ENCODE peak calls at places on chromosome 13, in four cellular contexts. O, J, S and E are unnamed samples.

GRCh38 chr13:72204291-72204690 is 337.3 kb upstream of the DACH1 start:
- DNase-seq in O (no peak), J (no peak), S (no peak), E (no peak)

GRCh38 chr13:61685683-61686013 is 270.0 kb upstream of the PCDH20 start:
- DNase-seq in O (no peak), J (no peak), S (no peak), E (no peak)

GRCh38 chr13:21150013-21150412 is 26.3 kb downstream of the SKA3 start:
- DNase-seq in O (no peak), J (no peak), S (no peak), E (no peak)

GRCh38 chr13:87975035-87975434 is 303.9 kb downstream of the SLITRK5 start:
- DNase-seq in O (no peak), J (no peak), S (no peak), E (no peak)

GRCh38 chr13:37306778-37307544 is 201.5 kb upstream of the CSNK1A1L start:
- DNase-seq in O (no peak), J (no peak), S (no peak), E (no peak)

GRCh38 chr13:96662036-96662435 is 332.2 kb downstream of the OXGR1 start:
- DNase-seq in O (no peak), J (no peak), S (no peak), E (no peak)

GRCh38 chr13:79393564-79394249 is 12.3 kb downstream of the RBM26 start:
- DNase-seq in O (no peak), J (no peak), S (no peak), E (no peak)

GRCh38 chr13:109939105-109939504 is 152.7 kb upstream of the IRS2 start:
- DNase-seq in O (no peak), J (no peak), S (no peak), E (no peak)

GRCh38 chr13:42477588-42478190 is 96.3 kb upstream of the TNFSF11 start:
- DNase-seq in O (no peak), J (no peak), S (peak; percentile 38), E (no peak)

GRCh38 chr13:75725784-75726183 is 89.7 kb downstream of the LMO7 start:
- DNase-seq in O (no peak), J (no peak), S (no peak), E (no peak)

GRCh38 chr13:24618219-24618955 is 61.8 kb upstream of the ATP12A start:
- DNase-seq in O (no peak), J (no peak), S (no peak), E (no peak)

GRCh38 chr13:75656590-75656989 is 20.5 kb downstream of the LMO7 start:
- DNase-seq in O (no peak), J (no peak), S (no peak), E (no peak)

GRCh38 chr13:114099918-114100445 is 32.4 kb downstream of the RASA3 start:
- DNase-seq in O (peak; percentile 11), J (peak; percentile 26), S (peak; percentile 45), E (peak; percentile 27)

GRCh38 chr13:33017410-33017929 is 1.2 kb downstream of the KL start:
- DNase-seq in O (peak; percentile 49), J (peak; percentile 40), S (no peak), E (peak; percentile 41)

DNA sequence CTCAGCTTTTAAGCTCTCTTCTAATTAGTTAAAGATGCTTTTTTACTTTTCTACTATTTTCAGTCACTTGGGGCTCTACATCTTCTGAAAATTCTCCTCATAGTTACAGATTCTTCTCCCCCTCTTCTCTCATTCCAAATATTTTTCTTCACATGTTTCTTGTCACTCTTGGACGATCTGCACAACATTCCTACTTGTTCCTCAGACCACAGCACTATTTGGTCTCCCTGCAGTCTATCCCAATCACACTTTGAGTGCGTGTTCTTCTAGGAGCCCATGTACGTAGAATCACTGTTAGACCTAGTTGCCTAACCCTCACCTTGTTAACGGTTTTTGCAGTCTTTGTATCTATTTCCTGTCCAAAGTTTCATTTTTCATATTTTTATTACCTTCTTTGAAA is 222.5 kb upstream of the SPRY2 start:
- DNase-seq in O (no peak), J (no peak), S (no peak), E (no peak)
- H3K27ac ChIP-seq in O (no peak overlapping the region), J (no peak overlapping the region), S (no peak overlapping the region), E (no peak overlapping the region)

DNA sequence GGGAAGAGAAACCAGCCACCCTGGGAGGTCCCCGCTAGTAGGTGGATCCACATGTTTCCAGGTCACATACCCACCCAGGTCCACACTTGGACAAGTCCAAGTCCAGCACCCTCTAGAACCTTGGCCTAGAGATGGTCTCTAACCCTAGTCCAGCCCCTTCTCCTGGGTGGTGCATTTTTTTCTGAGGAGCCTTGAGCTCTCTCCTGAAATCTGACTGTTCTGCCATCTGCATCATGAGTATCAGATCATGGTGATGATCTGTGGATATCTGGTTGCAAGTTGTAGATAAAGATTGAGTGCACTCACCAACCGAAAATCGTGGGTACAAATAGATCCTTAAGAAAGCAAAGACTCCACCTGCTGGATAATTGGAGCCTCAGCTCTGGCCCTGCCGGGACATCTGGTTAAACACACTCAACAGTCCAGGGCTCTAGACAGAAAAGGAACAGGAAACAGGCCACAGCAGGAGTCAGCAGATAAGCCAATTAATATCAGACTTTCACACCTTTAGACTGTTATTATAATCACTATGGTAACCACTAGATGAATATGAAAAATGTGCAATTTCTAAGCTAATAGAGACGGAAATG is 41.1 kb downstream of the GPR12 start:
- DNase-seq in O (no peak), J (no peak), S (no peak), E (no peak)
- TF ChIP-seq CTCF in O (no peak), J (no peak), S (no peak), E (no peak)

DNA sequence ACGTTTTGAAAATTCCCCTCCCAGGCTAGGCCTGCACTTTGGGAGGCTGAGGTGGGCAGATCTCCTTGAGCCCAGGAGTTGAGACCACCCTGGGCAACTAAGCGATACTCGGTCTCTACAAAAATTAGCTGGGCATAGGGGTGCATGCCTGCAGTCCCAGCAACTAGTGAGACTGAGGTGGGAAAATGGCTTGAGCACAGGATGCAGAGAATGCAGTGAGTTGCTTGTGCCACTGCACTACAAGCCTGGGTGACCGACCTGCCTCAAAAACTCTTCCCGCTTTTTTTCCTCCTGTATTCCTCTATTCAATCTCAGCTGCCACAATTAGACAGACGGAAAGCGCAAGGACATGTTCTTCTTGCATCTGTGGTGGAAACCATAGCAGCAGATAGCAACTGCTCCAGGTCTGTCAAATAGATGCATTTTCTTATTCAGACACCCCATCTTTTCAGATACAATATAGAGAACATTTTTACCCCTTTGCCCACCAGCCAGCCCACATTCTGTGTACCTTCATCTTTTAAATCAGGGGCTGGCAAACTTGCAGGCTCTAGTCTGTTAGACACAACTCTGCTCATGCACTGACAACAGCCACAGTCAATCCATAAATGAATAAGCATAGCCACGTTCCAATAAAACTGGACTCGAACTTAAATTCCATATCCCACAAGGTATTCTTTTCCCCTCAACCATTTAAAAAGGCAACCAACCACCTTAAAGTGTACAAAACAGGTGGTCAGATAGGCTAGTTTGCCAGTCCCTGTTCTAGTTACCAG is 4.8 kb downstream of the TPT1 start:
- DNase-seq in O (no peak), J (no peak), S (no peak), E (no peak)
- TF ChIP-seq POLR2A in O (no peak), J (no peak), S (no peak), E (no peak)

DNA sequence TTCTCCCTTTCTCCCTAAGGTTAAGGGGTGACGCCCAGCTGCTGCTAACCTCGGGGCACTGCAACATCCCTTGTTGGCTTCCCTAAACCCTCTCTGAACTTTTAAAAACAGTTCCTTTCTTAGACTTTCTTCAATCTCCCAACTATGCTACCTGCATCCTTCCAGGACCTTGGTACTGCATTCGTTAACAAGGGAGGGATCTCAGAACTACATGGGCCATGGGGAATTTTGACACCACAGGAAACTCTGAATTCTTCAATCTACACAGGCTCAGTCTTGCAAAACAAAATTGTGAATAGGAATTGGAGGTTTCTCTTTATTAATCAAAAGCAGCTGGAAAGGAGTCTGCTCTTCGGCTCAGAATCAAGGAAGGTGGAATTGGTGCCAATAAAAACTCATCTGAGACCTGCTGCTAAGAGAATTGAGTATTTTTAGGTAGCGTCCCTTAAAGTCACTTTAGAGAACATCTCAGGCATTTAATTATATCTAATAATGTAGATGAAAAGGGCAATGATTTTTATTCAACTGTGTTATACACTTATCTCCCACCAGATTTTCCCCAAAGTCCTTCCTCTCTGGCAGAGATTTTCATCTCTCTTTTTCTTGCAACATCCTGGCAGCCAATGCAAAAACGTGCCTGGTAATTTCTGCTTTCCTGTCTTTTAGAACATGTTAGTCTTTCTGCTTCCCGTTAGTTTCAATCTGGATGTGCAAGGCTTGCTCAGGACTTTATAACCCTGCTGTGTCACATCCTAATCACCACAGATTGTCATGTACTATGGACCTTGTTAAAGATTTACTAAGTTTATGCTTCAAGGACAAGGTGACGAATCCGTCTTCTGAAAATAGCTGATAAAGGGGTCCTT is 69.1 kb upstream of the SLC15A1 start:
- DNase-seq in O (no peak), J (no peak), S (peak; percentile 33), E (peak; percentile 46)
- H3K27ac ChIP-seq in O (peak overlapping the region; percentile 61), J (peak overlapping the region; percentile 69), S (peak overlapping the region; percentile 68), E (peak overlapping the region; percentile 23)

GRCh38 chr13:30429235-30429634 is 6.9 kb downstream of the UBE2L5 start:
- DNase-seq in O (no peak), J (no peak), S (no peak), E (no peak)

GRCh38 chr13:30431269-30431950 is 9.1 kb downstream of the UBE2L5 start:
- DNase-seq in O (no peak), J (peak; percentile 18), S (no peak), E (no peak)

GRCh38 chr13:30429721-30430694 is 7.7 kb downstream of the UBE2L5 start:
- DNase-seq in O (no peak), J (peak; percentile 60), S (no peak), E (no peak)
- TF ChIP-seq CTCF in O (no peak), J (no peak), S (no peak), E (no peak)